ENCODE peak calls at places on chromosomes 6 and 20, in eight cellular contexts. T, M, Z, B, W, D, L and N are unnamed samples.

GRCh38 chr6:34020278-34020677 is 125.6 kb downstream of the GRM4 start:
- DNase-seq in Z (no peak), D (no peak), W (no peak), T (no peak), M (no peak), L (no peak), B (no peak), N (no peak)

GRCh38 chr6:170184324-170184723 is 106.6 kb downstream of the DLL1 start:
- DNase-seq in W (no peak), Z (no peak), T (no peak), B (no peak), L (no peak), D (no peak), M (no peak), N (no peak)

GRCh38 chr6:125749864-125750691 is 646 bp downstream of the HEY2 start:
- DNase-seq in L (peak; percentile 39), T (no peak), M (no peak), W (peak; percentile 85), Z (peak; percentile 43), D (no peak), B (peak; percentile 53), N (peak; percentile 21)

GRCh38 chr6:20875369-20875963 is 341.2 kb downstream of the CDKAL1 start:
- DNase-seq in D (peak; percentile 58), Z (no peak), W (peak; percentile 11), T (peak; percentile 26), M (no peak), B (peak; percentile 33), L (no peak), N (peak; percentile 42)

GRCh38 chr20:36825374-36826104 is 50.4 kb upstream of the TLDC2 start:
- DNase-seq in L (no peak), T (no peak), Z (no peak), D (no peak), M (no peak), B (peak; percentile 34), W (no peak), N (no peak)

GRCh38 chr6:142275146-142276006 is 26.4 kb upstream of the ADGRG6 start:
- DNase-seq in W (no peak), L (no peak), D (peak; percentile 76), T (no peak), M (no peak), B (no peak), Z (no peak), N (no peak)

GRCh38 chr6:137402143-137402542 is 92.1 kb downstream of the OLIG3 start:
- DNase-seq in D (no peak), Z (no peak), M (no peak), W (no peak), B (no peak), L (no peak), T (no peak), N (no peak)

GRCh38 chr6:39665871-39666270 is 59.3 kb downstream of the KIF6 start:
- DNase-seq in W (no peak), L (no peak), M (no peak), B (no peak), T (no peak), D (no peak), Z (no peak), N (no peak)

GRCh38 chr6:125818659-125819297 is 28.0 kb downstream of the NCOA7 start:
- DNase-seq in W (no peak), L (no peak), B (no peak), M (no peak), Z (no peak), D (no peak), T (no peak), N (no peak)

GRCh38 chr6:142030115-142030619 is 102.6 kb upstream of the GJE1 start:
- DNase-seq in D (no peak), M (no peak), L (no peak), Z (no peak), T (peak; percentile 51), W (no peak), B (peak; percentile 78), N (no peak)

GRCh38 chr20:4263011-4263410 is 247.7 kb upstream of the RNF24 start:
- DNase-seq in M (no peak), L (no peak), D (no peak), W (no peak), T (no peak), B (no peak), Z (no peak), N (no peak)

GRCh38 chr20:37534401-37535157 is 6.9 kb upstream of the BLCAP start:
- DNase-seq in W (peak; percentile 83), B (peak; percentile 86), T (peak; percentile 88), M (peak; percentile 54), L (peak; percentile 56), D (peak; percentile 79), Z (no peak), N (peak; percentile 83)

GRCh38 chr6:30358340-30358679 is 13.4 kb downstream of the RPP21 start:
- DNase-seq in B (peak; percentile 37), M (no peak), L (no peak), D (no peak), W (no peak), Z (no peak), T (no peak), N (no peak)

GRCh38 chr6:77447254-77447653 is 16.0 kb downstream of the HTR1B start:
- DNase-seq in D (peak; percentile 9), W (no peak), B (no peak), Z (no peak), L (no peak), M (peak; percentile 21), T (peak; percentile 17), N (no peak)

GRCh38 chr6:35755525-35755924 is 18.7 kb downstream of the ARMC12 start:
- DNase-seq in L (no peak), D (no peak), T (no peak), B (no peak), Z (no peak), M (no peak), W (no peak), N (no peak)

GRCh38 chr6:124924333-124924759 is 37.9 kb upstream of the RNF217 start:
- DNase-seq in M (no peak), D (no peak), W (no peak), B (no peak), Z (no peak), T (peak; percentile 61), L (no peak), N (no peak)

GRCh38 chr6:77298298-77298697 is 165.0 kb downstream of the HTR1B start:
- DNase-seq in D (no peak), T (no peak), L (no peak), Z (no peak), M (no peak), W (no peak), B (no peak), N (no peak)

GRCh38 chr20:7967199-7967844 is 27.1 kb upstream of the HAO1 start:
- DNase-seq in M (peak; percentile 3), L (no peak), D (peak; percentile 29), T (peak; percentile 16), B (no peak), Z (no peak), W (no peak), N (no peak)

GRCh38 chr6:148507774-148508173 is 165.1 kb downstream of the SASH1 start:
- DNase-seq in B (peak; percentile 17), D (no peak), L (no peak), T (no peak), Z (no peak), M (no peak), W (no peak), N (no peak)

GRCh38 chr6:164167873-164168405 is 753.4 kb downstream of the QKI start:
- DNase-seq in T (no peak), Z (no peak), W (no peak), L (no peak), B (no peak), M (no peak), D (no peak), N (no peak)

GRCh38 chr6:146620655-146621054 is 21.9 kb downstream of the ADGB start:
- DNase-seq in L (no peak), W (no peak), D (no peak), M (no peak), Z (no peak), B (no peak), T (no peak), N (peak; percentile 60)

GRCh38 chr20:288956-289692 is 1.4 kb downstream of the C20orf96 start:
- DNase-seq in L (no peak), W (peak; percentile 34), Z (no peak), D (no peak), B (no peak), M (no peak), T (no peak), N (no peak)

GRCh38 chr20:58149412-58150091 is 78.9 kb downstream of the ANKRD60 start:
- DNase-seq in T (peak; percentile 73), D (peak; percentile 74), Z (no peak), W (no peak), M (no peak), L (no peak), B (no peak), N (no peak)

GRCh38 chr20:63118786-63119450 is 97.0 kb downstream of the YTHDF1 start:
- DNase-seq in L (no peak), B (no peak), T (no peak), M (no peak), Z (peak; percentile 3), D (no peak), W (no peak), N (no peak)

GRCh38 chr6:25652007-25652515 is at the start of gene SCGN:
- DNase-seq in T (peak; percentile 13), D (peak; percentile 70), B (peak; percentile 88), M (peak; percentile 38), W (peak; percentile 77), Z (peak; percentile 62), L (peak; percentile 74), N (peak; percentile 13)

GRCh38 chr6:119880840-119881239 is 531.3 kb upstream of the MAN1A1 start:
- DNase-seq in L (no peak), B (no peak), Z (no peak), M (no peak), T (no peak), W (no peak), D (no peak), N (no peak)

GRCh38 chr20:12660918-12661317 is 347.9 kb upstream of the SPTLC3 start:
- DNase-seq in D (peak; percentile 34), T (no peak), M (no peak), L (peak; percentile 14), W (no peak), B (peak; percentile 68), Z (no peak), N (peak; percentile 36)

GRCh38 chr6:157944983-157945931 is 36.4 kb upstream of the SYNJ2 start:
- DNase-seq in M (no peak), T (no peak), Z (no peak), W (peak; percentile 32), L (no peak), D (no peak), B (no peak), N (no peak)

GRCh38 chr20:43243672-43244269 is 54.1 kb upstream of the PTPRT start:
- DNase-seq in T (no peak), L (no peak), D (peak; percentile 8), M (no peak), B (peak; percentile 46), Z (no peak), W (no peak), N (peak; percentile 17)

GRCh38 chr20:37915800-37916570 is 13.1 kb downstream of the VSTM2L start:
- DNase-seq in W (no peak), D (no peak), T (no peak), L (no peak), M (no peak), Z (no peak), B (peak; percentile 56), N (no peak)

GRCh38 chr6:168007592-168008338 is 10.3 kb downstream of the KIF25 start:
- DNase-seq in B (no peak), M (peak; percentile 79), Z (no peak), L (no peak), W (no peak), D (peak; percentile 99), T (peak; percentile 99), N (peak; percentile 73)

GRCh38 chr6:137341721-137342195 is 122.6 kb upstream of the IFNGR1 start:
- DNase-seq in B (peak; percentile 53), W (no peak), L (no peak), M (peak; percentile 4), Z (peak; percentile 23), D (peak; percentile 49), T (peak; percentile 37), N (peak; percentile 20)

GRCh38 chr6:101931766-101932165 is 538.3 kb downstream of the GRIK2 start:
- DNase-seq in D (no peak), L (no peak), W (no peak), T (no peak), B (no peak), Z (no peak), M (no peak), N (no peak)

GRCh38 chr6:50381106-50381415 is 331.3 kb upstream of the DEFB112 start:
- DNase-seq in M (no peak), B (peak; percentile 43), T (peak; percentile 52), Z (no peak), L (peak; percentile 6), W (peak; percentile 2), D (no peak), N (no peak)